ENCODE peak calls at places on chromosomes 13 and 19, in seven cellular contexts. I is IMR-90, G is neuronal stem cell, D is H9, O is trophoblast cell, E is mesenchymal stem cell, U is H1. F is an unnamed sample.

GRCh38 chr13:27423333-27423732 is 1.1 kb upstream of the GTF3A start:
- DNase-seq in I (no peak), G (no peak), D (no peak), O (no peak), E (no peak), U (no peak), F (no peak)

GRCh38 chr13:75986818-75987217 is 350.7 kb downstream of the LMO7 start:
- DNase-seq in I (no peak), G (no peak), D (no peak), O (no peak), E (no peak), U (no peak), F (peak; percentile 4)

GRCh38 chr13:113528101-113528797 is 37.7 kb upstream of the DCUN1D2 start:
- DNase-seq in I (no peak), G (no peak), D (no peak), O (no peak), E (no peak), U (no peak), F (no peak)

GRCh38 chr19:3346677-3347353 is 19.6 kb upstream of the NFIC start:
- DNase-seq in I (no peak), G (no peak), D (no peak), O (no peak), E (no peak), U (no peak), F (no peak)

GRCh38 chr19:50573741-50574461 is 5.7 kb upstream of the LRRC4B start:
- DNase-seq in I (no peak), G (no peak), D (no peak), O (no peak), E (no peak), U (no peak), F (no peak)

GRCh38 chr19:31285744-31286143 is 63.5 kb downstream of the TSHZ3 start:
- DNase-seq in I (peak; percentile 64), G (no peak), D (no peak), O (no peak), E (peak; percentile 66), U (no peak), F (no peak)

GRCh38 chr19:46218160-46218559 is 11.4 kb upstream of the IGFL1 start:
- DNase-seq in I (peak; percentile 6), G (peak; percentile 83), D (peak; percentile 74), O (peak; percentile 87), E (peak; percentile 28), U (peak; percentile 89), F (peak; percentile 80)

GRCh38 chr13:112510002-112510780 is 77.8 kb downstream of the TUBGCP3 start:
- DNase-seq in I (peak; percentile 71), G (peak; percentile 62), D (peak; percentile 80), O (peak; percentile 70), E (peak; percentile 78), U (peak; percentile 54), F (peak; percentile 94)

GRCh38 chr19:47534628-47535027 is 19.8 kb upstream of the NAPA start:
- DNase-seq in I (no peak), G (no peak), D (no peak), O (no peak), E (no peak), U (no peak), F (no peak)

GRCh38 chr13:110914293-110915056 is 394 bp downstream of the ANKRD10 start:
- DNase-seq in I (peak; percentile 74), G (peak; percentile 74), D (peak; percentile 56), O (peak; percentile 75), E (peak; percentile 74), U (peak; percentile 76), F (peak; percentile 77)

GRCh38 chr19:1251503-1252220 is 3.3 kb downstream of the MIDN start:
- DNase-seq in I (no peak), G (no peak), D (no peak), O (peak; percentile 62), E (no peak), U (no peak), F (peak; percentile 73)

GRCh38 chr13:57629821-57630235 is 1.7 kb upstream of the PCDH17 start:
- DNase-seq in I (peak; percentile 42), G (peak; percentile 97), D (peak; percentile 98), O (peak; percentile 15), E (peak; percentile 97), U (peak; percentile 97), F (peak; percentile 98)

GRCh38 chr19:48623556-48624066 is 4.3 kb downstream of the SPHK2 start:
- DNase-seq in I (no peak), G (no peak), D (no peak), O (no peak), E (no peak), U (no peak), F (no peak)

GRCh38 chr13:99985886-99986527 is 4.4 kb downstream of the ZIC2 start:
- DNase-seq in I (no peak), G (no peak), D (no peak), O (no peak), E (no peak), U (peak; percentile 35), F (no peak)

GRCh38 chr19:29645911-29646310 is 19.4 kb upstream of the PLEKHF1 start:
- DNase-seq in I (peak; percentile 34), G (no peak), D (no peak), O (no peak), E (no peak), U (no peak), F (no peak)

GRCh38 chr13:19633340-19634128 is at the start of gene MPHOSPH8:
- DNase-seq in I (peak; percentile 94), G (peak; percentile 93), D (peak; percentile 95), O (peak; percentile 99), E (peak; percentile 97), U (peak; percentile 95), F (peak; percentile 97)
- H2BK5ac ChIP-seq in I (peak within 1 kb of the TSS; percentile 70), G (no peak within 1 kb of the TSS), D (no peak within 1 kb of the TSS), O (peak within 1 kb of the TSS; percentile 18), E (no peak within 1 kb of the TSS), U (peak within 1 kb of the TSS; percentile 86), F (no peak within 1 kb of the TSS)

GRCh38 chr13:90696254-90696653 is 651.2 kb upstream of the MIR17HG start:
- DNase-seq in I (peak; percentile 7), G (no peak), D (no peak), O (no peak), E (peak; percentile 42), U (no peak), F (no peak)
- H3K27ac ChIP-seq in I (no peak overlapping the region), G (no peak overlapping the region), D (no peak overlapping the region), O (no peak overlapping the region), E (no peak overlapping the region), U (no peak overlapping the region), F (no peak overlapping the region)

DNA sequence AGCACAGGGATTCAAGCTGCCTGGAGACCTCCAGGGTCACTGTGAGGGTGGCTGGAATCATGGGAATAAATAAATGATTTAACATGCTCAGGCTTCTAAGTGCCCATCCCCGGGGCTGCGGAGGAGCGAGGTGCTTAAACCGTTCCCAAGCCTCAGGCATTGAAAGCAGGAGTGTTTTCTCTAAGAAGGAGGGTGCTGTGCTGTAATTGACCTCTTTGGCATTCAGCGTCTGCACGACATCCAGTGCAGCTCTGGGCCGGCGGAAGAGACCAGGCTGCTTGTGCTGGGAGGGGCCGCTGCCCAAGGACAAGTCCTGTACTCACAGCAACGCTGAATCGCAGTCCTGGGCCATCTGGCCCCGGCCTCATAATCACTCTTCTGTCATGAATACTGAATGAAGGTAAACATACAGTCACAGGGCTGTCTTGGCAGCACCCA is 24.9 kb downstream of the GPR42 start:
- DNase-seq in I (no peak), G (no peak), D (peak; percentile 45), O (no peak), E (peak; percentile 77), U (no peak), F (no peak)
- H2BK120ac ChIP-seq in I (no peak overlapping the region), G (no peak overlapping the region), D (no peak overlapping the region), O (no peak overlapping the region), E (no peak overlapping the region), U (no peak overlapping the region), F (no peak overlapping the region)

DNA sequence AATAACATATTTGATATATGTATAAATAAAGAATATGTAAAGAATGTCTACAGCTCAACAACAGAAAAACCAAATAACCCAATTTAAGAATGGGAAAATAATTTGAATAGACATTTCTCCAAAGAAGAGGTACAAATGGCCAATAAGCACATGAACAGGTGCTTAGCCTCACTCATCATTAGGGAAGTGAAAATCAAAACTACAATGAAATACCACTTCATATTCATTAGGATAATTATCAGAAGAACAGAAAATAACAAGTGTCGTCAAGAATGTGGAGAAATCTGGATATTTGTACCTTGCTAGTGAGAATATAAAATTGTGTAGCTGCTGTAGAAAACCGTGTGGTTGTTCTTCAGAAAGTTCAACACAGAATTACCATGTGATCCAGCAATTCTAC is 8.4 kb upstream of the SUPT20H start:
- DNase-seq in I (no peak), G (no peak), D (no peak), O (no peak), E (no peak), U (no peak), F (no peak)
- H2BK5ac ChIP-seq in I (no peak overlapping the region), G (no peak overlapping the region), D (no peak overlapping the region), O (no peak overlapping the region), E (no peak overlapping the region), U (no peak overlapping the region), F (no peak overlapping the region)

GRCh38 chr19:18596752-18597157 is 8.2 kb downstream of the REX1BD start:
- DNase-seq in I (no peak), G (no peak), D (peak; percentile 92), O (peak; percentile 57), E (no peak), U (peak; percentile 91), F (peak; percentile 63)
- H3K27ac ChIP-seq in I (no peak overlapping the region), G (no peak overlapping the region), D (no peak overlapping the region), O (no peak overlapping the region), E (no peak overlapping the region), U (no peak overlapping the region), F (no peak overlapping the region)

DNA sequence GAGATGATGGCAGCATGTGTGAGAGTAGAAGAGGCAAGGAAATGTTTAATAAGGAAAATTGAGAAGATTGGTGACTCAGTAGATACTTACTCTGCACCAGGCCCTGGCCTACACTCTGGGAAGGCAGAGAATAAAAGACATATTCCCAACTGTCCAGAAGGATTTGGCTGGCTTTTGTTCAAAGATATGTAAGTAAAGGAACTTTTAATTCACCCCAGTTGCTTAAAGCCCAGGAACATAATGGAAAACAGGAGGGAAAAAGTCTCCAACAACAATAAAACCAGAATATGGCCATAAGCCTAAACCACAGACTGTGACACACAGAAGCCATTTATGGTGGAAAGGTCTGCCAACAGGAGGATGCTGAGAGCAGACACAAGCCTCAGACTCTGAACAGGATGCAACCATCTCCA is 169.3 kb upstream of the STARD13 start:
- DNase-seq in I (peak; percentile 36), G (no peak), D (no peak), O (no peak), E (no peak), U (no peak), F (no peak)
- H2BK120ac ChIP-seq in I (no peak overlapping the region), G (no peak overlapping the region), D (no peak overlapping the region), O (no peak overlapping the region), E (no peak overlapping the region), U (no peak overlapping the region), F (no peak overlapping the region)

F was measured in mesendoderm.